ENCODE peak calls at places on chromosome 15, in six cellular contexts. C is breast epithelium; G is naive thymus-derived CD4-positive, alpha-beta T cell; F is cardiac muscle cell; K is neural progenitor cell; U is stomach. B is an unnamed sample. For H3K4me1, the result is how much of the 10 kb centered on the place peaks cover.

GRCh38 chr15:88075102-88075501 is 181.4 kb downstream of the NTRK3 start:
- DNase-seq in C (no peak), G (no peak), F (no peak), K (no peak), U (no peak), B (no peak)

GRCh38 chr15:40398413-40398873 is 7.2 kb upstream of the IVD start:
- DNase-seq in C (no peak), G (no peak), F (no peak), K (no peak), U (no peak), B (peak)

GRCh38 chr15:40763801-40764765 is at the start of gene GCHFR:
- DNase-seq in C (peak), G (peak), F (peak), K (peak), U (peak), B (peak)

GRCh38 chr15:56261854-56262509 is 18.3 kb upstream of the RFX7 start:
- DNase-seq in C (peak), G (no peak), F (no peak), K (no peak), U (peak), B (no peak)

GRCh38 chr15:35958021-35958420 is 412.1 kb upstream of the DPH6 start:
- DNase-seq in C (no peak), G (no peak), F (no peak), K (no peak), U (no peak), B (no peak)

GRCh38 chr15:85737061-85737460 is 57.7 kb downstream of the KLHL25 start:
- DNase-seq in C (no peak), G (no peak), F (no peak), K (no peak), U (no peak), B (peak)

GRCh38 chr15:43794269-43795037 is 2.3 kb downstream of the SERF2 start:
- DNase-seq in C (no peak), G (no peak), F (peak), K (no peak), U (no peak), B (no peak)

GRCh38 chr15:86491118-86491517 is 411.4 kb downstream of the AGBL1 start:
- DNase-seq in C (no peak), G (no peak), F (no peak), K (no peak), U (no peak), B (no peak)

GRCh38 chr15:29656636-29657475 is 165.4 kb downstream of the TJP1 start:
- DNase-seq in C (no peak), G (no peak), F (peak), K (peak), U (no peak), B (no peak)

GRCh38 chr15:56227780-56228179 is 15.9 kb downstream of the RFX7 start:
- DNase-seq in C (no peak), G (no peak), F (no peak), K (no peak), U (no peak), B (no peak)

GRCh38 chr15:80549712-80550111 is 145.4 kb upstream of the ABHD17C start:
- DNase-seq in C (no peak), G (no peak), F (no peak), K (no peak), U (no peak), B (no peak)

GRCh38 chr15:50873935-50874353 is 34.5 kb upstream of the AP4E1 start:
- DNase-seq in C (no peak), G (no peak), F (no peak), K (no peak), U (no peak), B (no peak)

GRCh38 chr15:31128919-31129768 is 27.6 kb upstream of the TRPM1 start:
- DNase-seq in C (peak), G (peak), F (peak), K (peak), U (peak), B (peak)

GRCh38 chr15:63601026-63601726 is 4.0 kb downstream of the FBXL22 start:
- DNase-seq in C (no peak), G (peak), F (peak), K (peak), U (no peak), B (no peak)

GRCh38 chr15:31341501-31342195 is 15.0 kb downstream of the KLF13 start:
- DNase-seq in C (no peak), G (peak), F (no peak), K (no peak), U (no peak), B (no peak)

GRCh38 chr15:77627581-77627980 is 5.1 kb downstream of the LINGO1 start:
- DNase-seq in C (no peak), G (no peak), F (no peak), K (peak), U (no peak), B (no peak)

GRCh38 chr15:50181983-50182232 is at the start of gene SLC27A2:
- DNase-seq in C (no peak), G (no peak), F (no peak), K (peak), U (peak), B (no peak)

GRCh38 chr15:56215769-56216168 is 27.9 kb downstream of the RFX7 start:
- DNase-seq in C (no peak), G (no peak), F (no peak), K (no peak), U (no peak), B (no peak)

GRCh38 chr15:67943961-67944674 is 104.3 kb upstream of the RNU6-1 start:
- DNase-seq in C (no peak), G (no peak), F (no peak), K (no peak), U (peak), B (peak)

GRCh38 chr15:87752250-87752951 is 504.1 kb downstream of the NTRK3 start:
- DNase-seq in C (no peak), G (no peak), F (no peak), K (no peak), U (no peak), B (no peak)

GRCh38 chr15:52324109-52324508 is 28.5 kb upstream of the MYO5C start:
- DNase-seq in C (no peak), G (no peak), F (no peak), K (no peak), U (no peak), B (no peak)

GRCh38 chr15:93037341-93038063 is 51.5 kb downstream of the RGMA start:
- DNase-seq in C (peak), G (no peak), F (peak), K (peak), U (no peak), B (peak)

GRCh38 chr15:93044301-93045190 is 44.5 kb downstream of the RGMA start:
- DNase-seq in C (no peak), G (no peak), F (no peak), K (no peak), U (no peak), B (no peak)

GRCh38 chr15:57607570-57608000 is 15.9 kb downstream of the MYZAP start:
- DNase-seq in C (no peak), G (no peak), F (no peak), K (no peak), U (peak), B (no peak)

GRCh38 chr15:61393949-61394348 is 164.8 kb upstream of the RORA start:
- DNase-seq in C (peak), G (no peak), F (no peak), K (no peak), U (no peak), B (peak)

GRCh38 chr15:61037031-61037430 is 192.1 kb downstream of the RORA start:
- DNase-seq in C (no peak), G (no peak), F (no peak), K (no peak), U (no peak), B (no peak)

GRCh38 chr15:63185206-63185605 is 4.2 kb upstream of the RAB8B start:
- DNase-seq in C (no peak), G (no peak), F (no peak), K (no peak), U (no peak), B (no peak)

GRCh38 chr15:40930430-40931299 is 1.5 kb downstream of the DLL4 start:
- DNase-seq in C (no peak), G (no peak), F (peak), K (peak), U (no peak), B (no peak)

GRCh38 chr15:88990185-88990679 is 77.1 kb upstream of the MFGE8 start:
- DNase-seq in C (no peak), G (no peak), F (no peak), K (no peak), U (no peak), B (no peak)

GRCh38 chr15:82146990-82147461 is 101.2 kb upstream of the MEX3B start:
- DNase-seq in C (no peak), G (no peak), F (no peak), K (no peak), U (no peak), B (no peak)

GRCh38 chr15:50135123-50135541 is 16.1 kb upstream of the ATP8B4 start:
- DNase-seq in C (no peak), G (no peak), F (no peak), K (no peak), U (no peak), B (no peak)

GRCh38 chr15:86021281-86022264 is 58.1 kb upstream of the AGBL1 start:
- DNase-seq in C (no peak), G (no peak), F (no peak), K (no peak), U (no peak), B (no peak)

GRCh38 chr15:80698636-80699035 is 3.5 kb downstream of the ABHD17C start:
- DNase-seq in C (no peak), G (no peak), F (no peak), K (no peak), U (no peak), B (no peak)

GRCh38 chr15:58321034-58321433 is 110.8 kb upstream of the LIPC start:
- DNase-seq in C (no peak), G (no peak), F (no peak), K (no peak), U (no peak), B (no peak)

GRCh38 chr15:47577476-47577875 is 139.8 kb upstream of the SEMA6D start:
- DNase-seq in C (no peak), G (no peak), F (peak), K (no peak), U (no peak), B (no peak)

GRCh38 chr15:88849376-88850122 is 45.8 kb downstream of the HAPLN3 start:
- DNase-seq in C (no peak), G (no peak), F (peak), K (no peak), U (no peak), B (no peak)

GRCh38 chr15:78715930-78716329 is 74.9 kb upstream of the CHRNB4 start:
- DNase-seq in C (no peak), G (no peak), F (no peak), K (no peak), U (no peak), B (no peak)

GRCh38 chr15:70474367-70474681 is 289.0 kb downstream of the UACA start:
- DNase-seq in C (no peak), G (no peak), F (no peak), K (no peak), U (no peak), B (no peak)
- H3K4me1 ChIP-seq in C (under half), G (under half), F (under half), K (under half), U (under half), B (under half)

GRCh38 chr15:98863983-98864382 is 143.6 kb downstream of the PGPEP1L start:
- DNase-seq in C (no peak), G (no peak), F (no peak), K (no peak), U (no peak), B (no peak)

GRCh38 chr15:98870788-98871187 is 136.8 kb downstream of the PGPEP1L start:
- DNase-seq in C (no peak), G (no peak), F (no peak), K (no peak), U (no peak), B (no peak)

GRCh38 chr15:98865397-98866339 is 141.9 kb downstream of the PGPEP1L start:
- DNase-seq in C (peak), G (peak), F (no peak), K (no peak), U (peak), B (peak)

GRCh38 chr15:98868564-98868963 is 139.0 kb downstream of the PGPEP1L start:
- DNase-seq in C (no peak), G (no peak), F (no peak), K (no peak), U (no peak), B (no peak)

GRCh38 chr15:98866503-98866902 is 141.1 kb downstream of the PGPEP1L start:
- DNase-seq in C (no peak), G (no peak), F (no peak), K (no peak), U (no peak), B (no peak)
- H3K4me3 ChIP-seq in C (peak), G (peak), F (no peak), K (no peak), U (peak), B (peak)

GRCh38 chr15:73171711-73172110 is 119.4 kb downstream of the NEO1 start:
- DNase-seq in C (no peak), G (no peak), F (no peak), K (no peak), U (no peak), B (no peak)
- H3K27ac ChIP-seq in C (no peak), G (no peak), F (no peak), K (no peak), U (no peak), B (no peak)

DNA sequence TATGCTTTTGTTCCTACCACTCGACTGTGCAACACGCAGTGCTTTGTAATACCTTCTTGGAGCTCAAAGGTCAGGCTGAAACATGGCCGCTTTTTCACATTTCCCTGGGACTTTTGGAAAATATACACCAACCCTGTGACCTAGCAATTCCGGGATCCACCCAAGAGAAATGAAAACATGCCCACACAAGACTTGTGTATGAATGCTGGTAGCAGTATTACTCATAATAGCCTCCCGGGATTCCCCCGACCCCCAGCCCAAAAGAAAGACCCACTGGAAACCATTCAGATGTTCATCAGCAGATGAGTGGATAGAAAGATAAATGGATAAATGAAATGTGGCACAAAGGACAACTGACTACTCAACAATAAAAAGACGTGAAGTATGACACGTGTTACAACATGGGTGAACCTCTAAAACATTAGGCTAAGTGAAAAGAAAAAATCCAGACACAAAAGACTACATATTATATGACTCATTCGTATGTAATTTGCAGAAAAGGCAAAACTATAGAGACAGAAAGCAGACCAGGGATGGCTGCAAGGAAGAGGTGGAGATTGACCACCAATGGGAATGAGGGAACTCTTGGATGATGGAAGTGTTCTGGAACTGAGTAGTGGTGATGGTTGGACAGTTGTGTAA is 104.1 kb downstream of the PGPEP1L start:
- DNase-seq in C (no peak), G (no peak), F (no peak), K (no peak), U (no peak), B (no peak)
- H3K4me1 ChIP-seq in C (under half), G (under half), F (under half), K (under half), U (under half), B (half or more)

GRCh38 chr15:101439285-101439919 is 50.1 kb downstream of the PCSK6 start:
- DNase-seq in C (peak), G (no peak), F (no peak), K (no peak), U (peak), B (no peak)
- H3K4me3 ChIP-seq in C (no peak), G (no peak), F (no peak), K (no peak), U (no peak), B (peak)

DNA sequence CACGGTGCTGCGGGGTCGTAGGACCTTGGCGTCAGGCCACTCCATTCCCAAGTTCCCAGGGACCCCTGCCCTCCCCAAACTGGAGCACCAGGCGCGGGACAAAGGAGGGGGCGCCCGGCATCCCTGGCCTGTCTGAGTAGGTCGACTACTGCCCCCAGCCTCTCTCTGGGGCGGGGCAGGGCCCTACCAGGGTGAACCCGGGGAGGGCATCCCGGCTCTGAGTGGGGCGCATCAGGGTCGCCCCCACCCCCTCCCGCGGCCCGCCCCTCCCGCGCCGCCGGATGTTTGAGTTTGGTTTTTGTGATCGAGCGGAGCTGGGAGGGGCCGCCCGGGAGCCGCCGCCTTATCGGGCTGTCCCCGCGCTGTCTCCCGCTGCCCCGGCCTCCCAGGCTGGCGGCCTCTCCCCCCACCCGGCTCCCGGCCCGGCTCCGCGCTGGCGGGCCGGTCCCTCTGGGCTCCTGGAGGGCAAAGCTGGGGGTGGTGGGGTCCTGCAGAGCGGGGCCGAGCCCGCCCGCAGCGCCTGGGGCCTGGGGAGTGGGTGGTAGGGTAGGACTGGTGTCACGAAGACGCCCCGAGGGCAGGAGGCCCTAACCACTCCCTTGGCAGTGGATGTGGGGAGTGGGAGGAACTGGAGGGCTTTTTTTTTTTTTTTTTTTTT is 47.2 kb upstream of the SMAD6 start:
- DNase-seq in C (no peak), G (peak), F (peak), K (peak), U (peak), B (no peak)
- H3K27ac ChIP-seq in C (peak), G (peak), F (peak), K (no peak), U (no peak), B (peak)